ENCODE peak calls at places on chromosomes 13 and 19, in six cellular contexts. I is transverse colon, N is A549, H is H1, O is SK-N-SH, U is esophagus muscularis mucosa. C is an unnamed sample. For H3K4me1, the result is how much of the 10 kb centered on the place peaks cover.

GRCh38 chr13:20360041-20360491 is 127.9 kb upstream of the GJB6 start:
- DNase-seq in N (peak), I (no peak), O (no peak), H (no peak), U (no peak), C (no peak)

GRCh38 chr19:16330811-16331690 is 6.4 kb downstream of the KLF2 start:
- DNase-seq in U (no peak), I (no peak), O (no peak), H (no peak), N (no peak), C (no peak)

GRCh38 chr19:22945560-22945959 is 57.4 kb downstream of the ZNF728 start:
- DNase-seq in N (peak), O (no peak), H (no peak), U (no peak), I (no peak), C (no peak)

GRCh38 chr13:29676535-29676934 is 81.0 kb upstream of the SLC7A1 start:
- DNase-seq in I (no peak), O (no peak), U (no peak), N (peak), H (no peak), C (no peak)

GRCh38 chr13:20359335-20359734 is 127.2 kb upstream of the GJB6 start:
- DNase-seq in U (no peak), I (no peak), N (peak), H (no peak), O (no peak), C (no peak)

GRCh38 chr19:11345122-11345752 is 831 bp downstream of the TMEM205 start:
- DNase-seq in H (no peak), N (no peak), O (peak), U (no peak), I (no peak), C (no peak)

GRCh38 chr13:33441015-33441414 is 155.5 kb upstream of the STARD13 start:
- DNase-seq in O (peak), N (peak), I (peak), U (no peak), H (no peak), C (no peak)

GRCh38 chr19:30253581-30253996 is 118.6 kb upstream of the ZNF536 start:
- DNase-seq in U (no peak), I (no peak), N (no peak), H (no peak), O (peak), C (no peak)

GRCh38 chr19:50705422-50706019 is 14.1 kb downstream of the SHANK1 start:
- DNase-seq in I (no peak), N (peak), U (no peak), O (peak), H (no peak), C (no peak)

GRCh38 chr19:7292950-7293794 is 1.0 kb downstream of the INSR start:
- DNase-seq in N (no peak), I (peak), O (peak), H (no peak), U (no peak), C (peak)

GRCh38 chr19:23999821-24000610 is 85.3 kb downstream of the ZNF726 start:
- DNase-seq in I (no peak), U (no peak), O (no peak), H (no peak), N (no peak), C (no peak)

GRCh38 chr19:30649934-30650614 is 277.9 kb downstream of the ZNF536 start:
- DNase-seq in O (peak), U (no peak), I (no peak), H (no peak), N (peak), C (no peak)

GRCh38 chr19:50203281-50204080 is at the start of gene MYH14:
- DNase-seq in H (peak), I (peak), N (peak), O (peak), U (peak), C (no peak)

GRCh38 chr19:1210227-1210538 is 4.6 kb downstream of the STK11 start:
- DNase-seq in O (no peak), I (no peak), H (no peak), N (no peak), U (no peak), C (no peak)
- H3K4me1 ChIP-seq in O (under half), I (half or more), H (under half), N (under half), U (half or more), C (half or more)

GRCh38 chr13:83168575-83168974 is 713.7 kb downstream of the SLITRK1 start:
- DNase-seq in I (no peak), H (no peak), N (no peak), U (no peak), O (no peak), C (no peak)
- TF ChIP-seq EP300 in I (no peak), H (no peak), N (no peak), U (no peak), O (no peak), C (no peak)

DNA sequence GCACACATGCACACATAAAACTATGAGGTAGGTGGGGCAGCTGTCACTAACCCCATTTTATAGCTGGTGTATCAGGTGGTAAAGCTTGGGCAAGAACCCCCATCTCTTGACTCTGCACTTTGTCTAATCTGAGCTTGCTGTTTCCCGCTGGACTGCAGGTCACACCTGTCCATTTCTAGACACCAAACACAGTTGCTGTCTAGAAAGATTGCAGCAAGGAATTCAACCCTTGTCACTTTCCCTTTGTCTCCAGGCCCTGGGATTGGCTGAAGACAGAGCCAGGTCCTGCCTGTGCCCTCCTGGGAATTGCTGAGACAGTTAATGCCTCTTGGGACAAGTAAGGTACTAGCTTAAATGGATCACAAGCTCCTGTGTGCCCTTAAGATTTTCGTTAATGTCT is 83.8 kb downstream of the RNASEH2B start:
- DNase-seq in O (no peak), H (no peak), N (no peak), I (no peak), U (no peak), C (no peak)
- H3K27ac ChIP-seq in O (no peak), H (no peak), N (no peak), I (peak), U (no peak), C (no peak)

GRCh38 chr13:98500963-98501421 is 75.9 kb downstream of the STK24 start:
- DNase-seq in H (no peak), U (no peak), O (no peak), N (no peak), I (no peak), C (no peak)

GRCh38 chr13:98504371-98504963 is 72.4 kb downstream of the STK24 start:
- DNase-seq in U (no peak), N (no peak), I (no peak), H (no peak), O (no peak), C (no peak)

GRCh38 chr13:98506343-98507059 is 70.4 kb downstream of the STK24 start:
- DNase-seq in O (no peak), U (no peak), N (no peak), I (no peak), H (no peak), C (peak)

GRCh38 chr13:98504029-98504351 is 72.9 kb downstream of the STK24 start:
- DNase-seq in O (no peak), I (no peak), U (no peak), H (no peak), N (no peak), C (no peak)

DNA sequence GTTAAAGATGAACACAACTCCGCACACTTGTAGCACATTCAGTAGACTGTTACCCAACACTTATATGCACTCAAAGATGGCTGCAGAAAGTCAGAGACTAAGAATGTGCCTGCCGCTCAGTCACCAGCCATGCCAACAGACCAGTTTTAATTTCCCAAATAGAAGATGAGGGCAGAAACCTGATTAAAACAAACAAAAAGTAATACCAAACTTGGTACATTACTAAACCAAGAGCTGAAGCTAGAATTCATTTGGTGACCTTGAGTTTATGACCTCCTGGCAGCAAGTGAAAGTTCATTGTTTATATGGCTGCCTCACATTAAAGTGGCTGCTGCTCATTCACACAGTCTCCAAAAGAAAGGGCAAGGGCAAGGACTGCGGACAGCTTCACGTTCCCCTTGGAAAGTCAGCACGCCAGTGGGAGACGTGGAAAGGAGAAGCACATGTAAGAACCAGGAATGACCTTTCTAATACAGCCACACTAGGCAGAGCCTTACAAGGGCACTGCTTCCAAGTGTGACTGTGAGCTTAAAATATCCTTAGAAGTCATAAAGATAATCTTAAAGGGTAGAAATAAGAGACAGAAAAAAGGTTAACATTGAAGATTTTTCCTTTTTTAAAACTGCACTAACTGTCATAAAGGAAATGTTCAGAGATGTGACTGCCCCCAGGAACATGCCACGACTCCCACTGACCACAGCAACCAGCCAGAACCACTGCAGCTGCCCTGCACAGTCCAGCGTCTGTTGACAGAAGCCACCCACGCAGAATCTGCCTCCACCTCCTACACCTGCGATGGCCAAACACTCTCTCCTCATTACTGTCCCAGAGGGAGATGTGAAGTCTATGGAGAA is 73.5 kb downstream of the STK24 start:
- DNase-seq in H (no peak), I (no peak), U (no peak), O (no peak), N (no peak), C (no peak)
- H3K4me1 ChIP-seq in H (under half), I (under half), U (half or more), O (under half), N (under half), C (half or more)

GRCh38 chr19:44113138-44113783 is at the start of gene ZNF225:
- DNase-seq in U (peak), O (peak), H (peak), I (peak), N (peak), C (peak)
- TF ChIP-seq EP300 in U (no peak), O (no peak), H (no peak), I (no peak), N (no peak), C (no peak)

GRCh38 chr19:18171605-18172327 is 1.8 kb upstream of the IFI30 start:
- DNase-seq in I (no peak), N (no peak), O (peak), U (no peak), H (no peak), C (no peak)

GRCh38 chr19:18172331-18173053 is 1.1 kb upstream of the IFI30 start:
- DNase-seq in O (peak), U (no peak), N (no peak), I (no peak), H (no peak), C (no peak)

GRCh38 chr19:18173054-18173571 is 500 bp upstream of the IFI30 start:
- DNase-seq in I (peak), N (no peak), O (no peak), U (no peak), H (no peak), C (peak)

GRCh38 chr19:18174983-18175382 is 1.4 kb downstream of the IFI30 start:
- DNase-seq in I (no peak), H (no peak), O (no peak), U (no peak), N (no peak), C (no peak)

DNA sequence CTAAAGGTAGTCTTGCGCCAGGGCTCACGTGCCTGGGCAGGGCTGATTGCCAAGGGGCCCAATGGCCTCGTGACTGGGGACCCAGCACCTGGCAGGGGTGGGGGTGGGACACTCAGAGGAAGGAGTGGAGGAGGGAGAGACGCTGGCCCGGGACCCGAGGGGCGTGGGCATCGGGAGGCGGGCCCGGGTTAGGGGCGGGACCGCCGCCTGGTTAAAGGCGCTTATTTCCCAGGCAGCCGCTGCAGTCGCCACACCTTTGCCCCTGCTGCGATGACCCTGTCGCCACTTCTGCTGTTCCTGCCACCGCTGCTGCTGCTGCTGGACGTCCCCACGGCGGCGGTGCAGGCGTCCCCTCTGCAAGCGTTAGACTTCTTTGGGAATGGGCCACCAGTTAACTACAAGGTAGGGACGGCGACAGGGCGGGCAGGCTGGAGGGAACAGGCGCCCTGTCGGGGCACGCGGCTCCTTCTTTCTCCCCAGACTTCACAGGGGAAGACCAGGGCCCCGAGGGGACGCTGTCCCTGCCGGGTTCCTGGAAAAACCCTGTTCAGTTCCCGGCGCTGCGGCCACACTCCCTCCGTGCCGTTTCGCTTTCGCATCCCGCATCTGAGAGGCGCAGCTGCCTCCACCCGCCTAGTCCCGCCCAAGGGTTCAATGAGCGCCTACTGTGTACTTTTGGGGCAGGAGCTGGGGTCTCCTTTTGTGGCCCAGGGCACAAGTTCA is at the start of gene IFI30:
- DNase-seq in U (no peak), H (no peak), N (peak), I (peak), O (peak), C (no peak)
- H3K27ac ChIP-seq in U (peak), H (no peak), N (peak), I (peak), O (no peak), C (peak)

C was measured in suprapubic skin.